ENCODE peak calls at places on chromosomes 3 and 15, in eight cellular contexts. One of them, this sample, is unnamed.

GRCh38 chr3:48684480-48685143 is 1.1 kb downstream of the NCKIPSD start:
- DNase-seq in IMR-90: peak; percentile 38
- DNase-seq in cardiac fibroblast: no peak
- DNase-seq in endodermal cell: no peak
- DNase-seq in heart left ventricle: peak; percentile 67
- DNase-seq in GM06990: no peak
- DNase-seq in AG09309: no peak
- DNase-seq in mammary epithelial cell: no peak
- DNase-seq in this sample: no peak

GRCh38 chr15:90207252-90207651 is 6.1 kb downstream of the SEMA4B start:
- DNase-seq in IMR-90: no peak
- DNase-seq in cardiac fibroblast: no peak
- DNase-seq in endodermal cell: no peak
- DNase-seq in heart left ventricle: no peak
- DNase-seq in GM06990: no peak
- DNase-seq in AG09309: no peak
- DNase-seq in mammary epithelial cell: no peak
- DNase-seq in this sample: no peak

GRCh38 chr3:22730701-22731100 is 472.4 kb upstream of the UBE2E2 start:
- DNase-seq in IMR-90: no peak
- DNase-seq in cardiac fibroblast: no peak
- DNase-seq in endodermal cell: no peak
- DNase-seq in heart left ventricle: no peak
- DNase-seq in GM06990: no peak
- DNase-seq in AG09309: no peak
- DNase-seq in mammary epithelial cell: no peak
- DNase-seq in this sample: no peak

GRCh38 chr15:68354923-68355322 is 77.0 kb downstream of the ITGA11 start:
- DNase-seq in IMR-90: peak; percentile 98
- DNase-seq in cardiac fibroblast: peak; percentile 87
- DNase-seq in endodermal cell: peak; percentile 55
- DNase-seq in heart left ventricle: no peak
- DNase-seq in GM06990: no peak
- DNase-seq in AG09309: peak; percentile 96
- DNase-seq in mammary epithelial cell: peak; percentile 93
- DNase-seq in this sample: peak; percentile 88

GRCh38 chr3:126954141-126954845 is 28.6 kb upstream of the PLXNA1 start:
- DNase-seq in IMR-90: peak; percentile 25
- DNase-seq in cardiac fibroblast: no peak
- DNase-seq in endodermal cell: no peak
- DNase-seq in heart left ventricle: peak; percentile 17
- DNase-seq in GM06990: no peak
- DNase-seq in AG09309: no peak
- DNase-seq in mammary epithelial cell: no peak
- DNase-seq in this sample: no peak

GRCh38 chr3:161409069-161409468 is 37.8 kb upstream of the SPTSSB start:
- DNase-seq in IMR-90: peak; percentile 23
- DNase-seq in cardiac fibroblast: peak; percentile 72
- DNase-seq in endodermal cell: peak; percentile 66
- DNase-seq in heart left ventricle: no peak
- DNase-seq in GM06990: no peak
- DNase-seq in AG09309: no peak
- DNase-seq in mammary epithelial cell: peak; percentile 57
- DNase-seq in this sample: peak; percentile 40

GRCh38 chr3:29384640-29385039 is 103.8 kb downstream of the RBMS3 start:
- DNase-seq in IMR-90: peak; percentile 65
- DNase-seq in cardiac fibroblast: peak; percentile 91
- DNase-seq in endodermal cell: peak; percentile 44
- DNase-seq in heart left ventricle: peak; percentile 34
- DNase-seq in GM06990: no peak
- DNase-seq in AG09309: peak; percentile 85
- DNase-seq in mammary epithelial cell: peak; percentile 70
- DNase-seq in this sample: peak; percentile 88

GRCh38 chr15:79007066-79007465 is 62.2 kb upstream of the CTSH start:
- DNase-seq in IMR-90: peak; percentile 50
- DNase-seq in cardiac fibroblast: peak; percentile 55
- DNase-seq in endodermal cell: peak; percentile 94
- DNase-seq in heart left ventricle: no peak
- DNase-seq in GM06990: no peak
- DNase-seq in AG09309: no peak
- DNase-seq in mammary epithelial cell: no peak
- DNase-seq in this sample: peak; percentile 59

GRCh38 chr3:111729087-111729846 is 129.8 kb upstream of the PHLDB2 start:
- DNase-seq in IMR-90: peak; percentile 87
- DNase-seq in cardiac fibroblast: peak; percentile 94
- DNase-seq in endodermal cell: no peak
- DNase-seq in heart left ventricle: peak; percentile 85
- DNase-seq in GM06990: no peak
- DNase-seq in AG09309: peak; percentile 76
- DNase-seq in mammary epithelial cell: peak; percentile 77
- DNase-seq in this sample: peak; percentile 82

GRCh38 chr3:16658933-16659793 is 53.9 kb upstream of the DAZL start:
- DNase-seq in IMR-90: no peak
- DNase-seq in cardiac fibroblast: no peak
- DNase-seq in endodermal cell: no peak
- DNase-seq in heart left ventricle: no peak
- DNase-seq in GM06990: no peak
- DNase-seq in AG09309: no peak
- DNase-seq in mammary epithelial cell: no peak
- DNase-seq in this sample: no peak

GRCh38 chr15:101391431-101391830 is 96.4 kb upstream of the SNRPA1 start:
- DNase-seq in IMR-90: no peak
- DNase-seq in cardiac fibroblast: no peak
- DNase-seq in endodermal cell: no peak
- DNase-seq in heart left ventricle: no peak
- DNase-seq in GM06990: no peak
- DNase-seq in AG09309: no peak
- DNase-seq in mammary epithelial cell: no peak
- DNase-seq in this sample: no peak
- H3K4me3 ChIP-seq in IMR-90: no peak overlapping the region
- H3K4me3 ChIP-seq in cardiac fibroblast: no peak overlapping the region
- H3K4me3 ChIP-seq in endodermal cell: no peak overlapping the region
- H3K4me3 ChIP-seq in heart left ventricle: no peak overlapping the region
- H3K4me3 ChIP-seq in GM06990: no peak overlapping the region
- H3K4me3 ChIP-seq in AG09309: no peak overlapping the region
- H3K4me3 ChIP-seq in mammary epithelial cell: no peak overlapping the region
- H3K4me3 ChIP-seq in this sample: no peak overlapping the region

GRCh38 chr3:156474560-156475389 is 80.1 kb downstream of the SSR3 start:
- DNase-seq in IMR-90: no peak
- DNase-seq in cardiac fibroblast: no peak
- DNase-seq in endodermal cell: peak; percentile 80
- DNase-seq in heart left ventricle: no peak
- DNase-seq in GM06990: no peak
- DNase-seq in AG09309: no peak
- DNase-seq in mammary epithelial cell: no peak
- DNase-seq in this sample: peak; percentile 13
- H3K4me3 ChIP-seq in IMR-90: no peak overlapping the region
- H3K4me3 ChIP-seq in cardiac fibroblast: no peak overlapping the region
- H3K4me3 ChIP-seq in endodermal cell: no peak overlapping the region
- H3K4me3 ChIP-seq in heart left ventricle: no peak overlapping the region
- H3K4me3 ChIP-seq in GM06990: no peak overlapping the region
- H3K4me3 ChIP-seq in AG09309: no peak overlapping the region
- H3K4me3 ChIP-seq in mammary epithelial cell: no peak overlapping the region
- H3K4me3 ChIP-seq in this sample: no peak overlapping the region

GRCh38 chr15:70794596-70795310 is 31.4 kb upstream of the UACA start:
- DNase-seq in IMR-90: peak; percentile 66
- DNase-seq in cardiac fibroblast: peak; percentile 71
- DNase-seq in endodermal cell: no peak
- DNase-seq in heart left ventricle: peak; percentile 38
- DNase-seq in GM06990: no peak
- DNase-seq in AG09309: no peak
- DNase-seq in mammary epithelial cell: no peak
- DNase-seq in this sample: no peak
- H3K4me3 ChIP-seq in IMR-90: peak overlapping the region; percentile 12
- H3K4me3 ChIP-seq in cardiac fibroblast: no peak overlapping the region
- H3K4me3 ChIP-seq in endodermal cell: no peak overlapping the region
- H3K4me3 ChIP-seq in heart left ventricle: no peak overlapping the region
- H3K4me3 ChIP-seq in GM06990: no peak overlapping the region
- H3K4me3 ChIP-seq in AG09309: no peak overlapping the region
- H3K4me3 ChIP-seq in mammary epithelial cell: no peak overlapping the region
- H3K4me3 ChIP-seq in this sample: peak overlapping the region; percentile 28

GRCh38 chr3:129487183-129487867 is 41.1 kb upstream of the RHO start:
- DNase-seq in IMR-90: no peak
- DNase-seq in cardiac fibroblast: no peak
- DNase-seq in endodermal cell: no peak
- DNase-seq in heart left ventricle: no peak
- DNase-seq in GM06990: no peak
- DNase-seq in AG09309: no peak
- DNase-seq in mammary epithelial cell: no peak
- DNase-seq in this sample: peak; percentile 28
- H3K4me3 ChIP-seq in IMR-90: no peak overlapping the region
- H3K4me3 ChIP-seq in cardiac fibroblast: no peak overlapping the region
- H3K4me3 ChIP-seq in endodermal cell: no peak overlapping the region
- H3K4me3 ChIP-seq in heart left ventricle: no peak overlapping the region
- H3K4me3 ChIP-seq in GM06990: no peak overlapping the region
- H3K4me3 ChIP-seq in AG09309: no peak overlapping the region
- H3K4me3 ChIP-seq in mammary epithelial cell: no peak overlapping the region
- H3K4me3 ChIP-seq in this sample: no peak overlapping the region

GRCh38 chr15:52013151-52013791 is 5.7 kb upstream of the MAPK6 start:
- DNase-seq in IMR-90: peak; percentile 80
- DNase-seq in cardiac fibroblast: peak; percentile 61
- DNase-seq in endodermal cell: no peak
- DNase-seq in heart left ventricle: no peak
- DNase-seq in GM06990: peak; percentile 51
- DNase-seq in AG09309: no peak
- DNase-seq in mammary epithelial cell: peak; percentile 77
- DNase-seq in this sample: peak; percentile 40

GRCh38 chr15:52008698-52009434 is 10.2 kb upstream of the MAPK6 start:
- DNase-seq in IMR-90: no peak
- DNase-seq in cardiac fibroblast: peak; percentile 33
- DNase-seq in endodermal cell: peak; percentile 54
- DNase-seq in heart left ventricle: no peak
- DNase-seq in GM06990: peak; percentile 56
- DNase-seq in AG09309: no peak
- DNase-seq in mammary epithelial cell: no peak
- DNase-seq in this sample: no peak

GRCh38 chr15:52011711-52012144 is 7.3 kb upstream of the MAPK6 start:
- DNase-seq in IMR-90: no peak
- DNase-seq in cardiac fibroblast: peak; percentile 63
- DNase-seq in endodermal cell: no peak
- DNase-seq in heart left ventricle: no peak
- DNase-seq in GM06990: no peak
- DNase-seq in AG09309: no peak
- DNase-seq in mammary epithelial cell: no peak
- DNase-seq in this sample: no peak

GRCh38 chr15:52012210-52012609 is 6.8 kb upstream of the MAPK6 start:
- DNase-seq in IMR-90: no peak
- DNase-seq in cardiac fibroblast: no peak
- DNase-seq in endodermal cell: no peak
- DNase-seq in heart left ventricle: no peak
- DNase-seq in GM06990: no peak
- DNase-seq in AG09309: no peak
- DNase-seq in mammary epithelial cell: no peak
- DNase-seq in this sample: no peak

DNA sequence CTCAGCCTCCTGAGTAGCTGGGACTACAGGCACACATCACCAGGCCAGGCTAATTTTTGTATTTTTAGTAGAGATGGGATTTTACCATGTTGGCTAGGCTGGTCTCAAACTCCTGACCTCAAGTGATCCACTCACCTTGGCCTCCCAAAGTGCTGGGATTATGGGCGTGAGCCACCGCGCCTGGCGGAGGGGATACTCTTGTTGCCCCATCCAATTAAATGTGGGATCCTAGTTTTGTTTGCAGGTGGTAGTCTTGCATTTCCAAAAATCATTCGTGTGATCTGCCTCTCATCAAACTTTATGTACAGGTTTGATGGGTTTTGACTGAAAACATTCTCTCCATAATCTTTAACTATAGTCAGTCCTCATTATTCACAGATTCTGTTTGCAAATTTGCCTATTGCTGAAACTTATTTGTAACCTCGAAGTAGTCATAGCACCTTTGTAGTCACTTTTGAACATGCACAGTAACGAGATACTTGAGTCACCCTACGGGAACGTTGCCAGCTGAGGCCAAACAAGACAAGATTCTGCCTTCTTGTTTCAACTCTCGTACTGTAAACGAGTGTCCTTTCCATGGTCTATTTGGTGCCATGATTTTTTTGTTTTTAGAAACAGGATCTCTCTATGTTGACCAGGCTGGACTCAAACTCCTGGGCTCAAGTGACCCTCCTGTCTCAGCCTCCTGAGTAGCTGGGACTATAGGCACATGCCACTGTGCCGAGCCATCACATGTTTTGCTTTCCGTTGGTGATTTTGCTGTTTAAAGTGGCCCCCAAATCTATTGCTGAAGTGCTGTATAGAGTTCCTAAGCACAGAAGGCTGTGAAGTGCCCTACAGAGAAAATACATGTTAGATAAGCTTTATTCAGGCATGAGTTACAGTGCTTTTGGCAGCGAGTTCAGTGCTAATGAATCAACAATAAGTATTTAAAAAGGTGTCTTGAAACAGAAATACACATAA is 8.1 kb upstream of the MAPK6 start:
- DNase-seq in IMR-90: peak; percentile 97
- DNase-seq in cardiac fibroblast: peak; percentile 97
- DNase-seq in endodermal cell: no peak
- DNase-seq in heart left ventricle: no peak
- DNase-seq in GM06990: no peak
- DNase-seq in AG09309: peak; percentile 74
- DNase-seq in mammary epithelial cell: peak; percentile 94
- DNase-seq in this sample: peak; percentile 84
- H3K4me3 ChIP-seq in IMR-90: no peak overlapping the region
- H3K4me3 ChIP-seq in cardiac fibroblast: no peak overlapping the region
- H3K4me3 ChIP-seq in endodermal cell: no peak overlapping the region
- H3K4me3 ChIP-seq in heart left ventricle: no peak overlapping the region
- H3K4me3 ChIP-seq in GM06990: no peak overlapping the region
- H3K4me3 ChIP-seq in AG09309: no peak overlapping the region
- H3K4me3 ChIP-seq in mammary epithelial cell: no peak overlapping the region
- H3K4me3 ChIP-seq in this sample: no peak overlapping the region

DNA sequence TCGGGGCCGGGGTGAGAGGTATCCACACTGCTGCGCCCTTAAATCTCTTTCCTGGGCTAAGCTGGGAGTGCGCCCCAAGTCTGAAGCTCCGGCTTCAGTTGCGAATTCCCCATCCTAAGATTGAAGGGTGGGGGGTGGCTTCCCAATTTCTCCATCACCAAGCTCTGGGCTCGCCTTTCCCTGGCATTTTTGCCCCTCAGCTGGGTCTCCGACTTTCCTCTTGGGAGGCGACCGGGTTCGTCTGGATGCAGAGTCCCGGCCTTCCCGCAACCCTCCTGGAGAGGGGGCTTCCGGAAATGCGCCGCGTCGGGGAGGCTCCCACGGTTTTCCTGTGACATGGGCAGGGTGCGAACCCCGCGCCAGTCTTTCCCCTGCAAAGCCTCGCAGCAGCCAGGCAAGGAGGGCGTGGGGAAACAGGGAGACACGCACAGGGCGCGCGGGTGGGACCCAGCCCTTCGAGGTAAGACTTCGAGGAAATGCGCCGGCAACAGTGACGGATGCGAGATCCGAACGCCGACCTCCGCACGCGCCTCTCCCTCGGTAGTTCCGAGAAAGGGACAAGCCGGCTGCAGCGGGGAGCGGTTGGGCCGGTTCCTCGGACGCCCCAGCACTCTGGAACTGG is 426 bp upstream of the HCN4 start:
- DNase-seq in IMR-90: no peak
- DNase-seq in cardiac fibroblast: no peak
- DNase-seq in endodermal cell: peak; percentile 70
- DNase-seq in heart left ventricle: no peak
- DNase-seq in GM06990: no peak
- DNase-seq in AG09309: no peak
- DNase-seq in mammary epithelial cell: no peak
- DNase-seq in this sample: no peak
- H3K4me3 ChIP-seq in IMR-90: no peak overlapping the region
- H3K4me3 ChIP-seq in cardiac fibroblast: no peak overlapping the region
- H3K4me3 ChIP-seq in endodermal cell: peak overlapping the region; percentile 70
- H3K4me3 ChIP-seq in heart left ventricle: no peak overlapping the region
- H3K4me3 ChIP-seq in GM06990: no peak overlapping the region
- H3K4me3 ChIP-seq in AG09309: no peak overlapping the region
- H3K4me3 ChIP-seq in mammary epithelial cell: no peak overlapping the region
- H3K4me3 ChIP-seq in this sample: no peak overlapping the region

GRCh38 chr3:124752051-124752450 is 21.8 kb downstream of the UMPS start:
- DNase-seq in IMR-90: no peak
- DNase-seq in cardiac fibroblast: no peak
- DNase-seq in endodermal cell: peak; percentile 38
- DNase-seq in heart left ventricle: no peak
- DNase-seq in GM06990: no peak
- DNase-seq in AG09309: no peak
- DNase-seq in mammary epithelial cell: no peak
- DNase-seq in this sample: no peak
- H3K4me3 ChIP-seq in IMR-90: no peak overlapping the region
- H3K4me3 ChIP-seq in cardiac fibroblast: no peak overlapping the region
- H3K4me3 ChIP-seq in endodermal cell: peak overlapping the region; percentile 64
- H3K4me3 ChIP-seq in heart left ventricle: no peak overlapping the region
- H3K4me3 ChIP-seq in GM06990: no peak overlapping the region
- H3K4me3 ChIP-seq in AG09309: no peak overlapping the region
- H3K4me3 ChIP-seq in mammary epithelial cell: no peak overlapping the region
- H3K4me3 ChIP-seq in this sample: no peak overlapping the region

This sample was measured in AG10803.